ENCODE peak calls at places on chromosome 13, in seven cellular contexts. One of them, this sample, is unnamed. For H3K4me1, the result is how much of the 10 kb centered on the place peaks cover.

GRCh38 chr13:71149498-71150363 is 717.3 kb downstream of the DACH1 start:
- DNase-seq in CD8-positive, alpha-beta memory T cell: no peak
- DNase-seq in thoracic aorta: no peak
- DNase-seq in prostate gland: peak
- DNase-seq in SK-N-SH: no peak
- DNase-seq in transverse colon: no peak
- DNase-seq in keratinocyte: no peak
- DNase-seq in this sample: no peak

GRCh38 chr13:51311957-51312520 is 27.5 kb upstream of the SERPINE3 start:
- DNase-seq in keratinocyte: no peak
- DNase-seq in SK-N-SH: no peak
- DNase-seq in CD8-positive, alpha-beta memory T cell: no peak
- DNase-seq in prostate gland: no peak
- DNase-seq in transverse colon: no peak
- DNase-seq in thoracic aorta: no peak
- DNase-seq in this sample: no peak

GRCh38 chr13:77113496-77113895 is 86.5 kb upstream of the FBXL3 start:
- DNase-seq in prostate gland: no peak
- DNase-seq in transverse colon: no peak
- DNase-seq in keratinocyte: no peak
- DNase-seq in CD8-positive, alpha-beta memory T cell: no peak
- DNase-seq in thoracic aorta: no peak
- DNase-seq in SK-N-SH: no peak
- DNase-seq in this sample: no peak

GRCh38 chr13:84279166-84279565 is 396.9 kb upstream of the SLITRK1 start:
- DNase-seq in keratinocyte: no peak
- DNase-seq in prostate gland: no peak
- DNase-seq in SK-N-SH: no peak
- DNase-seq in CD8-positive, alpha-beta memory T cell: no peak
- DNase-seq in transverse colon: no peak
- DNase-seq in thoracic aorta: no peak
- DNase-seq in this sample: no peak

GRCh38 chr13:93603043-93603442 is 376.4 kb downstream of the GPC6 start:
- DNase-seq in transverse colon: no peak
- DNase-seq in CD8-positive, alpha-beta memory T cell: no peak
- DNase-seq in thoracic aorta: peak
- DNase-seq in prostate gland: no peak
- DNase-seq in keratinocyte: peak
- DNase-seq in SK-N-SH: no peak
- DNase-seq in this sample: peak

GRCh38 chr13:21149568-21149967 is 26.8 kb downstream of the SKA3 start:
- DNase-seq in CD8-positive, alpha-beta memory T cell: no peak
- DNase-seq in transverse colon: no peak
- DNase-seq in keratinocyte: no peak
- DNase-seq in prostate gland: no peak
- DNase-seq in SK-N-SH: no peak
- DNase-seq in thoracic aorta: no peak
- DNase-seq in this sample: no peak

GRCh38 chr13:98482476-98483444 is 94.1 kb downstream of the STK24 start:
- DNase-seq in keratinocyte: no peak
- DNase-seq in thoracic aorta: no peak
- DNase-seq in prostate gland: peak
- DNase-seq in SK-N-SH: no peak
- DNase-seq in CD8-positive, alpha-beta memory T cell: no peak
- DNase-seq in transverse colon: peak
- DNase-seq in this sample: peak

GRCh38 chr13:27339299-27339698 is 68.7 kb downstream of the RASL11A start:
- DNase-seq in thoracic aorta: no peak
- DNase-seq in transverse colon: peak
- DNase-seq in CD8-positive, alpha-beta memory T cell: no peak
- DNase-seq in keratinocyte: no peak
- DNase-seq in prostate gland: no peak
- DNase-seq in SK-N-SH: peak
- DNase-seq in this sample: no peak

GRCh38 chr13:33676700-33677048 is 141.3 kb upstream of the RFC3 start:
- DNase-seq in SK-N-SH: peak
- DNase-seq in prostate gland: peak
- DNase-seq in CD8-positive, alpha-beta memory T cell: no peak
- DNase-seq in transverse colon: peak
- DNase-seq in thoracic aorta: no peak
- DNase-seq in keratinocyte: no peak
- DNase-seq in this sample: peak

DNA sequence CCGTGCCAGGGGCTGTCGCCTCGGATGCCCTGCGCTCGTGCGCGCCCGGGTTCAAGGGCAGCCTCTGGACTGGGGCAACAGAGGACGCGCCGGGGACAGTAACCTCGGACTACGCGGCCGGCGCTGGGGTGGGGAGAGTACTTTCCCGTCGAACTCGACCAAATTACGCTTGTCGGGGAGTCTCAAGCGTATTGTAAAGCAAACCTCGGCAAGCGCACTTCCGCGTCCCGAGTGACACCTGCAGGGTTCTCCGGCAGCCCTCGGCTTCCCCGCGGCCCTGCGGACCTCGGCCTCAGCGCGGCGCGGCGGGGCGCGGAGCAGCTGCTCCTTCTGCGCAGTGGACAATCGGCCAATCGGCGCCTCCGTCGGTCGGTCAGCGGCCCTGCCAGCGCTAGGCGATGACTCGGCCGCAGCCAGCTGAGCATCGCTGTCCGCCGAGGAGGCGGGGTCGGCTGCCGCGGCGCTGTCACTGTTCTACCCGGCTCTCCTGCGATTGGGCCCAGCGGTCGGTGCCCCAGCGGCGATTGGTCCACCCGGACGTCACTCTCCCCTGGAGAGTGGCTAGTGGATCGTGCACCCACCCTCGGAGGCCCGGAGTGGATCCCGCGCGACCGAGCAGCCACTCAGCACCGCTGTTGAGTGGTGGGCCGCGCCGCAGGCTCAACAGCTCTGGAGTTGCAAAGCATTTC is at the start of gene SLC46A3:
- DNase-seq in transverse colon: peak
- DNase-seq in thoracic aorta: peak
- DNase-seq in keratinocyte: peak
- DNase-seq in CD8-positive, alpha-beta memory T cell: peak
- DNase-seq in SK-N-SH: peak
- DNase-seq in prostate gland: peak
- DNase-seq in this sample: peak
- H3K4me3 ChIP-seq in transverse colon: peak
- H3K4me3 ChIP-seq in thoracic aorta: peak
- H3K4me3 ChIP-seq in keratinocyte: peak
- H3K4me3 ChIP-seq in CD8-positive, alpha-beta memory T cell: peak
- H3K4me3 ChIP-seq in SK-N-SH: peak
- H3K4me3 ChIP-seq in prostate gland: peak
- H3K4me3 ChIP-seq in this sample: peak

DNA sequence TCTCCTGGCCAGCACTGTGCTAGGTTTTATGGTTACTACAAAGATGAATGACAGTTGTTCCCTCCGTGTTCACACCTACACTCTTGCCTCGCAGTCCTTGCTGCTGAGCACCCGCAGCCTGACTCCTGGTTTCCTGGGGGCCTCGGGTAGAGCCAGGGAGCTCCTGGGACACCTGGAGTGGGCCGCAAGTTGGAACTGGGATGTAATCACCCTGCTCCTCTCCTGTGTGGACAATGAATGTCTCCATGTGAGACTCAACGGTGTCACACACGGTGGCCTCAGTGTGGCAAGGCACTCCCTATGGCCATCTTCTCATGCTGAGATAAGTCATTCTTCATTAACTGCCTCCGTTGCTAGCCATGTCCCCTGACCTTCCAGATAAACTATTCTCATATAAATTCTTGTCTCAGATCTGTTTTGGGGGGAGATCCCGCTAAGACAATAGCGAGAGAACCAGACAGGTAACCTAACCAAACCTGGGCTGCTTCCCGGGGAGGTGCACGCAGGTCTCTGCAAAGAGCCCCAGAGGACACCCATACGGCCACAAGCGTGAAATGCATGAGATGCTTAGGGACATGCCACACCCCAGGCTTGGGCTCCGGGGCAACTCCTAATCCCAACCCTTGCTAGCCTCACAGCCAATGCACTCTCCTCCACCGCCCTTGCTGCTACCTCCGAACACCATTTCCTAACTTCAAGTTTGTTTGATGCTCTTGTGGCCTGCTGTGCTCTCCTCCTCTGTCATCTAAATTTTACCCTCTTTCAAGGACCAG is 87.2 kb upstream of the IRS2 start:
- DNase-seq in keratinocyte: no peak
- DNase-seq in transverse colon: no peak
- DNase-seq in SK-N-SH: no peak
- DNase-seq in thoracic aorta: no peak
- DNase-seq in CD8-positive, alpha-beta memory T cell: no peak
- DNase-seq in prostate gland: no peak
- DNase-seq in this sample: no peak
- H3K27ac ChIP-seq in keratinocyte: no peak
- H3K27ac ChIP-seq in transverse colon: no peak
- H3K27ac ChIP-seq in SK-N-SH: no peak
- H3K27ac ChIP-seq in thoracic aorta: peak
- H3K27ac ChIP-seq in CD8-positive, alpha-beta memory T cell: no peak
- H3K27ac ChIP-seq in prostate gland: no peak
- H3K27ac ChIP-seq in this sample: no peak

DNA sequence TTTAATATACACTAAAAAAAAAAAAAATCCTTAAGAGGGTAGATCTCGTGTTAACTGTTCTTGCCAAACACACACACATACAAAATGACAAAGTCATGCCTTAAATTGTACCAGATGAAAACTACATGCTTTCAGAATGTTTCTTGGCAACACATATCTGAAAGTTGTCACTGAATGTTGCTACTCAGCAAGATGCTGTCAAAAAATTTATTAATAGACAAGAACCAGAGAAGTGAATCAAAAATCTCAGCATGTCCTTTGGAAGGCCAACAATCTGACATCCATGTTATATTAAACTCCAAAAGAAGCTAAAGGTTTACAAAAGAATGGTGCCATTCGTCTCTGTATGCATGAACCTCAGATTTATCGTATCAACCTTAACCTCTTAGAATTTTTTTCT is 1746.2 kb upstream of the PRR20A start:
- DNase-seq in keratinocyte: no peak
- DNase-seq in SK-N-SH: no peak
- DNase-seq in prostate gland: no peak
- DNase-seq in thoracic aorta: no peak
- DNase-seq in CD8-positive, alpha-beta memory T cell: no peak
- DNase-seq in transverse colon: no peak
- DNase-seq in this sample: no peak
- H3K4me1 ChIP-seq in keratinocyte: under half
- H3K4me1 ChIP-seq in SK-N-SH: under half
- H3K4me1 ChIP-seq in prostate gland: under half
- H3K4me1 ChIP-seq in thoracic aorta: under half
- H3K4me1 ChIP-seq in CD8-positive, alpha-beta memory T cell: under half
- H3K4me1 ChIP-seq in transverse colon: under half
- H3K4me1 ChIP-seq in this sample: under half

DNA sequence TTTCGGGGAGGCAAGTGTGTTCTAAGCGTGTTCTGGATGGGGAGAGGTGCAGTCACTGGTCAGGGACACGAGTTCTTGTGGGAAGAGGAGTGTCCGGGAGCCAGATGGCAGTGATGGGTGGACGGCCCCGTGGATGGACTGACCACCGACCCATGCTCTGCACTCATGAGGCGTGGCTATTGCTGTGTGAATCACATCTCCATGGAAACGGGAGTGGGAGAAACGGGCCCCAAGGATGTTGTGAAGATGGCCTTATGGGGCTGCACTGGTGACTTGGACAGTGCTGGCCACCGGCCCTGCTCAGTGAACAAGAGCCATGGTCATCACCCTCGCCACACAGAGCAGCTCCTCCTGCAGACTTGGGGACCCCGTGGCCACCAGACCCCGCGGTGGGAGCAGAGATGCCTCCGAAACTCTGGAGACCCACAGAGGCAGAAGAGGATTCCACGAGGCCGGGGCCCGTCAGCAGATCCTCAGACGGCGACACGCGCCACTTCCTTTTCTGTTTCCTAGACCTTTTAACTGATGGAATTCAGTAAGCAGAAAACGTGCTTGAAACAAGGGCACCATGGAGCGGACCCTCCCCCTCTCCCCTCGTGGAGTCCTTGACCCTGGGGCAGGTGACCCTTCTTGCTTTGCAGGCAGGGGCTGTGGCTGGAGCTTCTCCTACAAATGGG is 47.5 kb downstream of the GAS6 start:
- DNase-seq in CD8-positive, alpha-beta memory T cell: no peak
- DNase-seq in keratinocyte: no peak
- DNase-seq in thoracic aorta: no peak
- DNase-seq in transverse colon: no peak
- DNase-seq in prostate gland: no peak
- DNase-seq in SK-N-SH: no peak
- DNase-seq in this sample: peak
- H3K4me3 ChIP-seq in CD8-positive, alpha-beta memory T cell: peak
- H3K4me3 ChIP-seq in keratinocyte: no peak
- H3K4me3 ChIP-seq in thoracic aorta: peak
- H3K4me3 ChIP-seq in transverse colon: no peak
- H3K4me3 ChIP-seq in prostate gland: no peak
- H3K4me3 ChIP-seq in SK-N-SH: no peak
- H3K4me3 ChIP-seq in this sample: no peak

DNA sequence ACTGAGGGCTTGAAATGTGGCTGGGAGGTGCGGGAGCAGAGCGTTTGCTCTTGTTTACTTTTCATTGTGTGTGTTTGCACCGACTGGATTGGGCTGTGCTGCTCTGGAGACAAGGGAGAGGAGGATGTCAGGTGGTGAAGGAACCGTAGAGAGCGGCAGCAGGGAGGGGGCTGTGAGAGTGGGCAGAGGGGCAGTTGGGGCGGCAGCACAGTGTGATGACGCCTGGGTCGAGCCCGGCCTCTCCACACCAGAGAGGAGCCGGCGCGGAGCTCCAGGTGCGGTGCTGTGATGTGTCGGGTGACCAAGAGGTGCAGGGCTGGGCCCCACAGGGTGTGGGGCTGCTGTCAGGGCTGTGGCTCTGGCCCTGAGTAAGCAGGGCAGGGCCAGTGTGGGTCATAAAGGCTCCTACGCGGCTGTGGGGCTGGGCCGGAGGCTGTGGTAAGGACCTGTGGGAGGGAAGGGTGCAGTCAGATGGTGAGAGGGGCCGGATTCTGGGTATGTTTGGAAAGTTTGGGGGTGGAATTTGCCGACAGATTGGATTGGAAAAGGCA is 10.5 kb downstream of the NAXD start:
- DNase-seq in SK-N-SH: no peak
- DNase-seq in thoracic aorta: no peak
- DNase-seq in keratinocyte: no peak
- DNase-seq in CD8-positive, alpha-beta memory T cell: no peak
- DNase-seq in prostate gland: peak
- DNase-seq in transverse colon: peak
- DNase-seq in this sample: no peak
- H3K27ac ChIP-seq in SK-N-SH: no peak
- H3K27ac ChIP-seq in thoracic aorta: no peak
- H3K27ac ChIP-seq in keratinocyte: no peak
- H3K27ac ChIP-seq in CD8-positive, alpha-beta memory T cell: no peak
- H3K27ac ChIP-seq in prostate gland: peak
- H3K27ac ChIP-seq in transverse colon: peak
- H3K27ac ChIP-seq in this sample: no peak